ENCODE peak calls at places on chromosomes 16 and 17, in seven cellular contexts. O is thoracic aorta, Q is psoas muscle, Y is IMR-90, X is neuronal stem cell, F is endothelial cell of umbilical vein, B is right lobe of liver. T is an unnamed sample. For H3K27me3 and H3K9me3, the result is how much of the 10 kb centered on the place peaks cover.

GRCh38 chr16:67187175-67187900 is 2.6 kb downstream of the EXOC3L1 start:
- DNase-seq in O (no peak), Q (no peak), Y (no peak), X (no peak), F (no peak), B (no peak), T (no peak)

GRCh38 chr17:78137392-78138203 is 7.0 kb downstream of the TMC8 start:
- DNase-seq in O (no peak), Q (no peak), Y (no peak), X (no peak), F (no peak), B (no peak), T (no peak)

GRCh38 chr17:76796081-76796480 is 58.2 kb downstream of the MFSD11 start:
- DNase-seq in O (no peak), Q (no peak), Y (no peak), X (no peak), F (peak), B (no peak), T (no peak)

GRCh38 chr17:63451150-63451549 is 5.0 kb upstream of the CYB561 start:
- DNase-seq in O (no peak), Q (no peak), Y (no peak), X (no peak), F (no peak), B (no peak), T (no peak)

GRCh38 chr17:1412185-1413110 is 12.4 kb upstream of the YWHAE start:
- DNase-seq in O (no peak), Q (peak), Y (no peak), X (no peak), F (no peak), B (peak), T (peak)

GRCh38 chr16:84741351-84741791 is 41.6 kb downstream of the USP10 start:
- DNase-seq in O (no peak), Q (no peak), Y (peak), X (no peak), F (no peak), B (no peak), T (no peak)

GRCh38 chr16:29744541-29745101 is 1.2 kb downstream of the C16orf54 start:
- DNase-seq in O (no peak), Q (no peak), Y (no peak), X (no peak), F (no peak), B (no peak), T (no peak)

GRCh38 chr17:16013943-16014407 is 14.4 kb downstream of the TTC19 start:
- DNase-seq in O (no peak), Q (no peak), Y (peak), X (no peak), F (peak), B (no peak), T (no peak)

GRCh38 chr17:77107506-77108433 is 33.0 kb upstream of the SEC14L1 start:
- DNase-seq in O (no peak), Q (no peak), Y (peak), X (no peak), F (no peak), B (no peak), T (peak)

GRCh38 chr16:17377360-17378324 is 93.1 kb downstream of the XYLT1 start:
- DNase-seq in O (no peak), Q (no peak), Y (no peak), X (peak), F (no peak), B (no peak), T (peak)

GRCh38 chr17:58326609-58327341 is 1.8 kb downstream of the TSPOAP1 start:
- DNase-seq in O (no peak), Q (no peak), Y (no peak), X (no peak), F (no peak), B (no peak), T (no peak)

GRCh38 chr17:66715745-66716156 is 119.2 kb upstream of the CACNG5 start:
- DNase-seq in O (no peak), Q (no peak), Y (peak), X (peak), F (peak), B (no peak), T (no peak)

GRCh38 chr17:32976131-32976530 is 15.5 kb upstream of the SPACA3 start:
- DNase-seq in O (no peak), Q (no peak), Y (no peak), X (no peak), F (no peak), B (no peak), T (no peak)

GRCh38 chr17:68512967-68513474 is 791 bp downstream of the PRKAR1A start:
- DNase-seq in O (no peak), Q (peak), Y (peak), X (no peak), F (peak), B (no peak), T (no peak)

GRCh38 chr16:89197033-89197632 is 3.2 kb downstream of the SLC22A31 start:
- DNase-seq in O (no peak), Q (no peak), Y (no peak), X (no peak), F (no peak), B (peak), T (no peak)

GRCh38 chr17:39872700-39873099 is 4.7 kb downstream of the ZPBP2 start:
- DNase-seq in O (no peak), Q (no peak), Y (peak), X (no peak), F (peak), B (no peak), T (no peak)

GRCh38 chr17:63460018-63460417 is 13.9 kb upstream of the CYB561 start:
- DNase-seq in O (no peak), Q (no peak), Y (no peak), X (no peak), F (no peak), B (no peak), T (no peak)

GRCh38 chr17:45048795-45049563 is 2.5 kb downstream of the DCAKD start:
- DNase-seq in O (no peak), Q (no peak), Y (no peak), X (no peak), F (no peak), B (no peak), T (no peak)

GRCh38 chr16:20675488-20676267 is 21.8 kb downstream of the ACSM1 start:
- DNase-seq in O (no peak), Q (no peak), Y (no peak), X (no peak), F (peak), B (peak), T (peak)

GRCh38 chr16:74466872-74467271 is 45.6 kb upstream of the CLEC18B start:
- DNase-seq in O (no peak), Q (no peak), Y (no peak), X (no peak), F (no peak), B (no peak), T (no peak)

GRCh38 chr16:81266680-81267095 is 28.2 kb downstream of the BCO1 start:
- DNase-seq in O (no peak), Q (no peak), Y (no peak), X (no peak), F (no peak), B (no peak), T (no peak)

GRCh38 chr16:57899771-57900661 is 70.9 kb downstream of the CNGB1 start:
- DNase-seq in O (peak), Q (peak), Y (peak), X (peak), F (peak), B (peak), T (peak)

GRCh38 chr16:31664683-31665482 is 137.2 kb downstream of the AHSP start:
- DNase-seq in O (no peak), Q (no peak), Y (peak), X (no peak), F (no peak), B (no peak), T (no peak)

GRCh38 chr17:66038125-66038524 is 153.8 kb downstream of the CEP112 start:
- DNase-seq in O (no peak), Q (no peak), Y (no peak), X (no peak), F (no peak), B (no peak), T (no peak)

GRCh38 chr16:49465661-49466528 is 92.3 kb downstream of the C16orf78 start:
- DNase-seq in O (no peak), Q (no peak), Y (no peak), X (no peak), F (no peak), B (no peak), T (no peak)

GRCh38 chr16:622920-623280 is 7.9 kb upstream of the WFIKKN1 start:
- DNase-seq in O (no peak), Q (no peak), Y (no peak), X (no peak), F (no peak), B (no peak), T (no peak)

GRCh38 chr16:68223072-68223471 is 12.9 kb downstream of the ESRP2 start:
- DNase-seq in O (no peak), Q (no peak), Y (no peak), X (no peak), F (no peak), B (no peak), T (no peak)

GRCh38 chr16:89122322-89122831 is 28.7 kb downstream of the ACSF3 start:
- DNase-seq in O (no peak), Q (peak), Y (no peak), X (no peak), F (no peak), B (peak), T (no peak)

GRCh38 chr16:10988164-10988803 is 43.9 kb downstream of the CLEC16A start:
- DNase-seq in O (no peak), Q (no peak), Y (no peak), X (no peak), F (no peak), B (no peak), T (no peak)

GRCh38 chr17:53607475-53607874 is 215.3 kb upstream of the KIF2B start:
- DNase-seq in O (no peak), Q (no peak), Y (no peak), X (no peak), F (no peak), B (no peak), T (no peak)

GRCh38 chr16:73206306-73206705 is 158.4 kb upstream of the ZFHX3 start:
- DNase-seq in O (no peak), Q (no peak), Y (peak), X (no peak), F (no peak), B (no peak), T (no peak)

GRCh38 chr16:77553130-77553529 is 118.3 kb upstream of the ADAMTS18 start:
- DNase-seq in O (no peak), Q (no peak), Y (no peak), X (no peak), F (no peak), B (no peak), T (no peak)

DNA sequence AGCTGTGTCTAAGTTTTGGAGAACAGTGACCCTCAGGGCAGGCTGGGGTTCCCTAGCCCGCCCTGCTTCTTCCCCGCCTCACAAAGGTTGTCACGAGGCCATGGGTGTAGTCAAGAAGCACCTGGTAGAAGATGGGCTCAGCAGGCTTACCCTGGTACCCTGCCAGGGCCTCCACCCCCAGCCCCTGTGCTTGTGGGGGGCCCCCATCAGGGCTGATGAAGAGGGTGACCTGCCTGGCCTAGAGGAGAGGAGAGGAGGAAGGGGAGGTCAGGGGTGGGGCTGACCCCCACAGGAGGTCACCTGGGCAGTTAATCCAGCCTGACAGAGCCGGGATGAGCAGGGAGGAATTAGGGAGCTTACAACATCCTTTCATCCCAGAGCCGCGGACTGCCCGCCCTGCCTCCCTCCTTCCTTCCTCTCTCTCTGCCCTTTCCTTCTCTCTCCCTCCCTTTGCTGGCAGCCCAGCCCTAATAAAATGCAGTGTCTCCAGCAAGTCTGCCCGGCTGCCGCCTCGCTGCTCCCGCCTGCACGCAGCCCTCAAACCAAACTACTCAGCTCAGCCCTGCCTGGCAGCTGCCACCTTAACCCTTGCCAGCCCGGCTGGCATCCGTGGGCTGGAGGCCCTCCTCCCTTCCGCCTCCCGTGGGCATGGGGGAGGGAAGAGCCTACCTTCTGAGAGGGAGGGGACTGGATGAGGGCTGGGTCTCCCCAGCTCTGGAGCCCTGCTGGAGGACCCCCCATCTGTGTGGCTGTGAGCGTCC is 7.2 kb downstream of the DLX3 start:
- DNase-seq in O (no peak), Q (no peak), Y (no peak), X (no peak), F (no peak), B (no peak), T (no peak)
- H3K27me3 ChIP-seq in O (under half), Q (half or more), Y (half or more), X (half or more), F (under half), B (under half), T (under half)

GRCh38 chr17:22270381-22270780 is 578.1 kb downstream of the KCNJ18 start:
- DNase-seq in O (no peak), Q (no peak), Y (no peak), X (no peak), F (no peak), B (no peak), T (no peak)

GRCh38 chr17:22268912-22269220 is 576.5 kb downstream of the KCNJ18 start:
- DNase-seq in O (no peak), Q (no peak), Y (no peak), X (no peak), F (no peak), B (no peak), T (no peak)

GRCh38 chr17:22273308-22273707 is 581.0 kb downstream of the KCNJ18 start:
- DNase-seq in O (no peak), Q (no peak), Y (no peak), X (no peak), F (no peak), B (no peak), T (no peak)

GRCh38 chr17:22268214-22268911 is 576.0 kb downstream of the KCNJ18 start:
- DNase-seq in O (no peak), Q (no peak), Y (no peak), X (no peak), F (no peak), B (no peak), T (no peak)

GRCh38 chr17:22272363-22273146 is 580.2 kb downstream of the KCNJ18 start:
- DNase-seq in O (no peak), Q (no peak), Y (no peak), X (no peak), F (no peak), B (no peak), T (no peak)
- H3K9me3 ChIP-seq in O (under half), Q (under half), Y (under half), X (under half), F (under half), B (under half), T (under half)

GRCh38 chr16:1858189-1858588 is 13.8 kb downstream of the MEIOB start:
- DNase-seq in O (no peak), Q (no peak), Y (no peak), X (no peak), F (no peak), B (no peak), T (no peak)
- H3K27me3 ChIP-seq in O (under half), Q (under half), Y (half or more), X (half or more), F (half or more), B (under half), T (under half)

DNA sequence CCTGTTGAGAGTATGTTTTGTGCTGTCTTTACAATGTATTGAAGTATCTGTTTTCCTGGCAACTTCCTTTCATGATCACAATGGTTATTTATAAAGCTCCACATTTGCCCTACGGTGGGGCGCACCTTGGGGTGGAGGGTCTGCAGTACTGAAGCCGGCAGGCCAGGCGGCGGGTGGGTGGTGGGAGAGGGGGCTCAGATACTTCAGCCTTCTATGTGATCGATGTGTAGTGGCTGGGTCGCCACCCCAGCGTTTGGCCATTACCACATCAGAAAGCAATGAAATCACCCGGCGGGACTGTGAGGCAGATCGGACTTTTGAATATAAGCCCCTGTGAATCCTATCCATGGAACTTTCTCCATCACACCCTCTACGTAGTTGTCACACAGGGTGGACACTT is 196.6 kb downstream of the FOXL1 start:
- DNase-seq in O (no peak), Q (no peak), Y (no peak), X (no peak), F (no peak), B (no peak), T (no peak)
- H3K9me3 ChIP-seq in O (under half), Q (under half), Y (under half), X (under half), F (under half), B (under half), T (under half)

DNA sequence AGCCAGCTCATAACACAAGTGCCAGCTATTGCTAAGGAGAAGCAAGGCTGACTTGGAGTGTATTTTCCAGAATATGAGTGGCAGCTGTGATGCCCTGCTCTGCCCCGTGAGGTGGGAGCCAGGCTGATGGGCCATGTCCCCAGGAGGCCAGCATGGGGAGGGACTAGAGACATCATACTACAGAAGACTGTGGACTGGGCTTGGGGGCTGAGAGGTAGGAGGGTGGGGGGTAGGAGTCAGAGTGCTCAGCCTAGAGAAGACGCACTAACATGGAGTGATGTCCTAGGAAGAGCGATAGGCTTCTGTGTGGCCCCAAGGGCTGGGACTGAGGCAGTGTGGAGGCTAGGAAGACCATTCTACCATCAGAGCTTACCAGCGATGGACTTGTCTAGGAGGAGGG is 143.7 kb downstream of the WSCD1 start:
- DNase-seq in O (no peak), Q (no peak), Y (no peak), X (no peak), F (no peak), B (no peak), T (no peak)
- H3K27me3 ChIP-seq in O (under half), Q (under half), Y (under half), X (under half), F (under half), B (under half), T (under half)

GRCh38 chr16:64641343-64641742 is 480.5 kb downstream of the CDH11 start:
- DNase-seq in O (no peak), Q (no peak), Y (no peak), X (no peak), F (no peak), B (no peak), T (no peak)

DNA sequence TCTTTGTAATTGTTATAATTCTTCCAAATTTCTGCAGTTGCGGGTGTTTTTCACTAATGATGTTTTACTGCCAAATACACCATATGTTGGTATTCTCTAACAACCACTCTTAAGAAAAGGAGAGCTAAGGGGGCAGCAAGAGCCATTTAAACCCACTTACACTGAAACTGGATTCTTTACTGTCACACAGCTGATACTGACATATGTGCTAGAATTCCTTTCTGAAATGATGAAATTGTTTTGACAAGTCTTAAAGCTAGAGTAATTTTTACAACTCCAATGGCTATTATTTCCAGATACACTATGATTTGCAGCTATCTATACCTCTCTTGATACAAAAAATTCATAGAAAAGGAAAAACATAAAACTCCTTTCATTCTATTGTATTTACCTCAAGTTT is 483.1 kb downstream of the CDH11 start:
- DNase-seq in O (no peak), Q (no peak), Y (no peak), X (no peak), F (no peak), B (no peak), T (no peak)
- H3K9me3 ChIP-seq in O (under half), Q (under half), Y (under half), X (under half), F (under half), B (under half), T (under half)

T was measured in adrenal gland.